ENCODE peak calls at places on chromosomes 11 and 22, in four cellular contexts. N, F, U and M are unnamed samples.

GRCh38 chr11:1437500-1437899 is 47.8 kb downstream of the BRSK2 start:
- DNase-seq in N (no peak), F (peak), U (no peak), M (peak)

GRCh38 chr11:70233511-70233919 is 30.4 kb downstream of the FADD start:
- DNase-seq in N (peak), F (peak), U (no peak), M (peak)

GRCh38 chr11:882593-882992 is 28.0 kb downstream of the CHID1 start:
- DNase-seq in N (no peak), F (no peak), U (no peak), M (no peak)

GRCh38 chr11:87295237-87295636 is 257.5 kb downstream of the TMEM135 start:
- DNase-seq in N (no peak), F (no peak), U (no peak), M (no peak)

GRCh38 chr11:135069884-135070283 is 657.8 kb upstream of the B3GAT1 start:
- DNase-seq in N (no peak), F (peak), U (no peak), M (no peak)

GRCh38 chr11:92461478-92461877 is 236.9 kb downstream of the FAT3 start:
- DNase-seq in N (no peak), F (no peak), U (no peak), M (no peak)

GRCh38 chr11:29324328-29324727 is 692.5 kb downstream of the KCNA4 start:
- DNase-seq in N (peak), F (no peak), U (no peak), M (no peak)

GRCh38 chr22:35634015-35634414 is 14.2 kb upstream of the APOL6 start:
- DNase-seq in N (no peak), F (no peak), U (no peak), M (no peak)

GRCh38 chr11:122180435-122180834 is 64.4 kb upstream of the BLID start:
- DNase-seq in N (peak), F (peak), U (no peak), M (no peak)

GRCh38 chr11:82776377-82776776 is 42.7 kb upstream of the FAM181B start:
- DNase-seq in N (no peak), F (no peak), U (no peak), M (no peak)

GRCh38 chr11:120548682-120549209 is 37.2 kb downstream of the GRIK4 start:
- DNase-seq in N (no peak), F (no peak), U (no peak), M (no peak)

GRCh38 chr11:72446929-72447753 is 12.8 kb upstream of the CLPB start:
- DNase-seq in N (peak), F (peak), U (no peak), M (peak)

GRCh38 chr11:68021167-68021787 is 9.2 kb upstream of the NDUFS8 start:
- DNase-seq in N (no peak), F (no peak), U (no peak), M (no peak)

GRCh38 chr22:42283288-42284229 is 13.1 kb upstream of the TCF20 start:
- DNase-seq in N (no peak), F (no peak), U (no peak), M (no peak)

GRCh38 chr11:128026596-128026995 is 560.8 kb downstream of the ETS1 start:
- DNase-seq in N (peak), F (peak), U (no peak), M (no peak)

GRCh38 chr11:129289350-129290040 is 86.2 kb upstream of the BARX2 start:
- DNase-seq in N (no peak), F (no peak), U (no peak), M (no peak)

GRCh38 chr11:119389611-119390254 is 8.2 kb upstream of the USP2 start:
- DNase-seq in N (no peak), F (no peak), U (no peak), M (peak)

GRCh38 chr11:16669799-16670415 is 68.5 kb upstream of the C11orf58 start:
- DNase-seq in N (no peak), F (peak), U (no peak), M (no peak)

GRCh38 chr11:76629853-76630599 is 40.5 kb downstream of the LRRC32 start:
- DNase-seq in N (peak), F (peak), U (no peak), M (peak)

GRCh38 chr11:131145806-131146205 is 224.6 kb upstream of the NTM start:
- DNase-seq in N (no peak), F (no peak), U (no peak), M (no peak)

GRCh38 chr11:12604557-12605105 is 69.6 kb upstream of the TEAD1 start:
- DNase-seq in N (no peak), F (peak), U (no peak), M (no peak)

GRCh38 chr11:116454020-116454645 is 318.7 kb downstream of the BUD13 start:
- DNase-seq in N (peak), F (peak), U (no peak), M (peak)

GRCh38 chr11:118126082-118126838 is 26.4 kb downstream of the SCN4B start:
- DNase-seq in N (no peak), F (no peak), U (no peak), M (no peak)

GRCh38 chr22:43508489-43508888 is 96.7 kb downstream of the MPPED1 start:
- DNase-seq in N (no peak), F (no peak), U (no peak), M (no peak)

GRCh38 chr22:43509337-43509736 is 97.5 kb downstream of the MPPED1 start:
- DNase-seq in N (no peak), F (no peak), U (no peak), M (no peak)

GRCh38 chr22:43510226-43511070 is 98.6 kb downstream of the MPPED1 start:
- DNase-seq in N (no peak), F (no peak), U (no peak), M (no peak)

GRCh38 chr22:43512279-43512678 is 100.5 kb downstream of the MPPED1 start:
- DNase-seq in N (no peak), F (no peak), U (no peak), M (no peak)

DNA sequence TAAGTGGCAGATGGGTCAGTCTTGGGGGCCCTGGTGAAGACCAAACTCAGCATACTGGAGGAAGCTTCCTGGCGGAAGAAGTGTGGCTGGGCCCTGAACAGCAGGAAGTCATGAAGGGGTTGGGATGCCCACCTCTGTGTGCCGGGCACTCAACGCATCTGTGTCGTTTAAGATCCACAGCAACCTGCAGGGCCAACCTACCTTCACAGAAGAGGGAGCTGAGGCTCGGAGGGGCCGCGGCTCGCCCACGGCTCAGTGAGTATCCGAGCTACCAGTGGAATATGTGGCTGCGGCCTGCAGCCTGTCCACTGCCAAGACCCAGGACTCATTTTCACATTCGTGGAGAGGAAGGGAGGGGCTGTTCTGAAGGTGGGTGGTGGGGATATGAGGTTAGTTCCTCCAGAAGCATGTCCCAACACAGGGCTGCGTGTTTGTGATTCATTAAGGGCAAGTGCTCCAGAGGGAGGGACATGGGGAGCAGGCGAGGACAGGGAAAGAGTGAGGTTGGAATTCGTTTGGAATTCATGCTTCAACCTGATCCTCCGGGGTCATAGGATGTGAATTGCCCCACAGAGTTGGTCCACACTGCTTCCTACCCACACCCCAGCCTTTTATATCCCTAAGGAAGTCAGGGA is 99.6 kb downstream of the MPPED1 start:
- DNase-seq in N (no peak), F (no peak), U (no peak), M (no peak)
- TF ChIP-seq FOS in N (no peak), F (no peak), U (no peak), M (no peak)

GRCh38 chr11:17736921-17737817 is 2.6 kb downstream of the KCNC1 start:
- DNase-seq in N (no peak), F (no peak), U (no peak), M (no peak)

GRCh38 chr11:17733261-17733660 is 1.3 kb upstream of the KCNC1 start:
- DNase-seq in N (no peak), F (no peak), U (no peak), M (no peak)

GRCh38 chr11:17735823-17736772 is 1.5 kb downstream of the KCNC1 start:
- DNase-seq in N (no peak), F (no peak), U (no peak), M (no peak)

GRCh38 chr11:17734986-17735822 is 623 bp downstream of the KCNC1 start:
- DNase-seq in N (peak), F (peak), U (no peak), M (peak)

GRCh38 chr11:17734418-17734911 is at the start of gene KCNC1:
- DNase-seq in N (peak), F (peak), U (no peak), M (peak)
- H3K4me3 ChIP-seq in N (no peak), F (peak), U (no peak), M (no peak)

GRCh38 chr22:32802291-32802826 is 854 bp downstream of the TIMP3 start:
- DNase-seq in N (no peak), F (no peak), U (no peak), M (no peak)

GRCh38 chr22:32803020-32803758 is 1.7 kb downstream of the TIMP3 start:
- DNase-seq in N (no peak), F (peak), U (no peak), M (no peak)

GRCh38 chr22:32801001-32801435 is 487 bp upstream of the TIMP3 start:
- DNase-seq in N (no peak), F (no peak), U (no peak), M (no peak)

GRCh38 chr22:32800158-32800557 is 1.3 kb upstream of the TIMP3 start:
- DNase-seq in N (no peak), F (no peak), U (no peak), M (no peak)

GRCh38 chr22:32801436-32802290 is at the start of gene TIMP3:
- DNase-seq in N (no peak), F (peak), U (no peak), M (peak)
- TF ChIP-seq FOS in N (no peak), F (no peak), U (no peak), M (no peak)

GRCh38 chr11:61817471-61818202 is 834 bp upstream of the FADS1 start:
- DNase-seq in N (no peak), F (no peak), U (no peak), M (no peak)
- H3K4me3 ChIP-seq in N (peak), F (peak), U (peak), M (peak)

GRCh38 chr22:49544286-49544685 is 283.4 kb downstream of the BRD1 start:
- DNase-seq in N (no peak), F (no peak), U (no peak), M (no peak)
- TF ChIP-seq FOS in N (no peak), F (no peak), U (no peak), M (no peak)

GRCh38 chr22:26783886-26784285 is 126.5 kb downstream of the MIAT start:
- DNase-seq in N (no peak), F (no peak), U (no peak), M (no peak)
- H3K4me3 ChIP-seq in N (no peak), F (no peak), U (no peak), M (no peak)

GRCh38 chr22:29391546-29391945 is 3.2 kb upstream of the AP1B1 start:
- DNase-seq in N (no peak), F (no peak), U (no peak), M (no peak)
- TF ChIP-seq FOS in N (no peak), F (no peak), U (no peak), M (no peak)